ENCODE peak calls at places on chromosomes 13 and 19, in four cellular contexts. T is NCI-H1092; U is natural killer cell treated with Interleukin-12 subunit alpha and Interleukin-12 subunit beta and Interleukin-15 and Interleukin-18, amount 100 ng/mL, for 72 hours; F is NCI-H2081. N is an unnamed sample.

GRCh38 chr13:19601749-19602725 is 31.4 kb upstream of the MPHOSPH8 start:
- DNase-seq in T (peak), U (no peak), F (peak), N (no peak)

GRCh38 chr13:54593504-54593903 is 1564.9 kb downstream of the OLFM4 start:
- DNase-seq in T (no peak), U (no peak), F (peak), N (peak)

GRCh38 chr13:41613984-41614581 is 156.7 kb downstream of the RGCC start:
- DNase-seq in T (no peak), U (no peak), F (no peak), N (no peak)

GRCh38 chr13:97256343-97256783 is 34.2 kb downstream of the MBNL2 start:
- DNase-seq in T (no peak), U (no peak), F (no peak), N (no peak)

GRCh38 chr13:100549316-100549715 is 39.3 kb downstream of the GGACT start:
- DNase-seq in T (no peak), U (no peak), F (no peak), N (no peak)

GRCh38 chr19:37074819-37075362 is 3.3 kb upstream of the ZNF420 start:
- DNase-seq in T (no peak), U (no peak), F (peak), N (no peak)

GRCh38 chr19:7492142-7493055 is 3.6 kb upstream of the PEX11G start:
- DNase-seq in T (no peak), U (peak), F (no peak), N (no peak)

GRCh38 chr13:78409172-78409571 is 194.2 kb downstream of the POU4F1 start:
- DNase-seq in T (no peak), U (no peak), F (peak), N (no peak)

GRCh38 chr13:21683034-21683733 is 12.3 kb downstream of the FGF9 start:
- DNase-seq in T (no peak), U (no peak), F (no peak), N (no peak)

GRCh38 chr19:17406039-17406886 is 833 bp upstream of the BST2 start:
- DNase-seq in T (no peak), U (peak), F (no peak), N (no peak)

GRCh38 chr13:28059214-28059613 is 41.2 kb downstream of the FLT3 start:
- DNase-seq in T (no peak), U (no peak), F (no peak), N (peak)

GRCh38 chr19:4722671-4723464 is 774 bp downstream of the DPP9 start:
- DNase-seq in T (no peak), U (no peak), F (no peak), N (no peak)

GRCh38 chr19:49999371-50000010 is 25.7 kb downstream of the VRK3 start:
- DNase-seq in T (no peak), U (no peak), F (peak), N (no peak)

GRCh38 chr13:20525144-20525600 is 485 bp downstream of the CRYL1 start:
- DNase-seq in T (peak), U (no peak), F (peak), N (no peak)

GRCh38 chr19:10577951-10578350 is 9.2 kb downstream of the AP1M2 start:
- DNase-seq in T (no peak), U (no peak), F (no peak), N (no peak)

N was measured in NCI-H524 treated with DMSO at 0.1 percent for 48 hours.